ENCODE peak calls at places on chromosomes 12 and 14, in six cellular contexts. B, N, L, X, E and Q are unnamed samples.
A peak's percentile ranks its signal among the peaks of the same experiment; 100 is the strongest.

GRCh38 chr14:104268725-104269436 is 130.5 kb downstream of the KIF26A start:
- DNase-seq in B (no peak), N (no peak), L (no peak), X (no peak), E (no peak), Q (no peak)

GRCh38 chr14:56059054-56059453 is 59.2 kb upstream of the PELI2 start:
- DNase-seq in B (no peak), N (peak; percentile 11), L (peak; percentile 17), X (no peak), E (no peak), Q (no peak)

GRCh38 chr12:94644622-94645021 is 5.7 kb downstream of the TMCC3 start:
- DNase-seq in B (no peak), N (peak; percentile 87), L (no peak), X (peak; percentile 32), E (peak; percentile 89), Q (peak; percentile 67)

GRCh38 chr12:81835783-81836182 is 76.6 kb upstream of the PPFIA2 start:
- DNase-seq in B (no peak), N (no peak), L (no peak), X (no peak), E (no peak), Q (no peak)

GRCh38 chr12:89789862-89790261 is 81.2 kb upstream of the ATP2B1 start:
- DNase-seq in B (no peak), N (peak; percentile 32), L (no peak), X (no peak), E (no peak), Q (no peak)

GRCh38 chr12:71942259-71942658 is 3.6 kb downstream of the TPH2 start:
- DNase-seq in B (no peak), N (no peak), L (no peak), X (no peak), E (no peak), Q (no peak)

GRCh38 chr12:96824074-96824837 is 82.8 kb upstream of the NEDD1 start:
- DNase-seq in B (no peak), N (no peak), L (no peak), X (no peak), E (no peak), Q (no peak)

GRCh38 chr12:126617312-126617711 is 1552.1 kb downstream of the AACS start:
- DNase-seq in B (no peak), N (peak; percentile 9), L (no peak), X (no peak), E (peak; percentile 15), Q (peak; percentile 50)

GRCh38 chr12:26119391-26119981 is 5.4 kb downstream of the BHLHE41 start:
- DNase-seq in B (no peak), N (peak; percentile 84), L (peak; percentile 83), X (no peak), E (peak; percentile 65), Q (peak; percentile 82)

GRCh38 chr12:7136676-7137075 is 6.5 kb downstream of the CLSTN3 start:
- DNase-seq in B (no peak), N (no peak), L (no peak), X (no peak), E (no peak), Q (no peak)

GRCh38 chr12:75936525-75937450 is 94.8 kb downstream of the PHLDA1 start:
- DNase-seq in B (no peak), N (no peak), L (no peak), X (no peak), E (no peak), Q (no peak)

GRCh38 chr14:103898204-103898603 is 30.1 kb upstream of the TDRD9 start:
- DNase-seq in B (no peak), N (no peak), L (no peak), X (no peak), E (no peak), Q (no peak)

GRCh38 chr12:97837401-97837800 is 374.8 kb downstream of the RMST start:
- DNase-seq in B (no peak), N (peak; percentile 24), L (no peak), X (no peak), E (peak; percentile 21), Q (no peak)

GRCh38 chr12:104213952-104214351 is 1.6 kb upstream of the TXNRD1 start:
- DNase-seq in B (no peak), N (peak; percentile 79), L (no peak), X (peak; percentile 93), E (peak; percentile 71), Q (peak; percentile 67)

GRCh38 chr14:28651148-28651547 is 115.4 kb upstream of the FOXG1 start:
- DNase-seq in B (no peak), N (peak; percentile 70), L (no peak), X (no peak), E (peak; percentile 20), Q (no peak)

GRCh38 chr14:104217486-104218360 is 79.3 kb downstream of the KIF26A start:
- DNase-seq in B (no peak), N (no peak), L (peak; percentile 89), X (no peak), E (no peak), Q (no peak)

GRCh38 chr12:120800665-120801064 is 75.0 kb downstream of the ACADS start:
- DNase-seq in B (no peak), N (no peak), L (no peak), X (no peak), E (no peak), Q (peak; percentile 15)

GRCh38 chr12:108112815-108113556 is 16.1 kb upstream of the WSCD2 start:
- DNase-seq in B (no peak), N (no peak), L (no peak), X (no peak), E (no peak), Q (no peak)

GRCh38 chr12:126772171-126772864 is 1494.7 kb upstream of the TMEM132C start:
- DNase-seq in B (no peak), N (peak; percentile 87), L (no peak), X (peak; percentile 91), E (peak; percentile 94), Q (no peak)

GRCh38 chr14:74804219-74804825 is 41.2 kb downstream of the YLPM1 start:
- DNase-seq in B (no peak), N (peak; percentile 81), L (no peak), X (peak; percentile 20), E (peak; percentile 10), Q (peak; percentile 80)

GRCh38 chr12:48828293-48828692 is 10.0 kb downstream of the CACNB3 start:
- DNase-seq in B (no peak), N (no peak), L (no peak), X (no peak), E (no peak), Q (no peak)

GRCh38 chr12:111444314-111444705 is 38.6 kb downstream of the SH2B3 start:
- DNase-seq in B (no peak), N (no peak), L (no peak), X (no peak), E (no peak), Q (no peak)

GRCh38 chr12:53956914-53957536 is 2.3 kb downstream of the HOXC12 start:
- DNase-seq in B (no peak), N (no peak), L (no peak), X (no peak), E (no peak), Q (no peak)

GRCh38 chr12:114555451-114555850 is 128.5 kb downstream of the TBX3 start:
- DNase-seq in B (no peak), N (no peak), L (no peak), X (no peak), E (no peak), Q (no peak)

GRCh38 chr12:102539651-102540553 is 59.5 kb upstream of the IGF1 start:
- DNase-seq in B (no peak), N (peak; percentile 56), L (no peak), X (peak; percentile 69), E (peak; percentile 91), Q (no peak)

GRCh38 chr12:6672143-6672542 is 9.2 kb upstream of the ING4 start:
- DNase-seq in B (no peak), N (no peak), L (no peak), X (no peak), E (no peak), Q (no peak)

GRCh38 chr14:94341654-94342333 is 18.7 kb upstream of the SERPINA6 start:
- DNase-seq in B (no peak), N (no peak), L (no peak), X (no peak), E (peak; percentile 51), Q (no peak)

GRCh38 chr12:45615268-45615667 is 114.2 kb upstream of the ARID2 start:
- DNase-seq in B (no peak), N (peak; percentile 69), L (peak; percentile 96), X (peak; percentile 18), E (peak; percentile 78), Q (peak; percentile 79)

GRCh38 chr12:67358686-67359374 is 89.7 kb downstream of the CAND1 start:
- DNase-seq in B (no peak), N (peak; percentile 96), L (no peak), X (peak; percentile 95), E (peak; percentile 83), Q (no peak)

GRCh38 chr12:114916531-114916930 is 232.6 kb upstream of the TBX3 start:
- DNase-seq in B (no peak), N (no peak), L (no peak), X (peak; percentile 46), E (peak; percentile 68), Q (no peak)

GRCh38 chr14:52703225-52703624 is 3.8 kb upstream of the PSMC6 start:
- DNase-seq in B (no peak), N (peak; percentile 98), L (no peak), X (peak; percentile 90), E (peak; percentile 62), Q (peak; percentile 84)

GRCh38 chr12:131133994-131134393 is 180.3 kb downstream of the ADGRD1 start:
- DNase-seq in B (no peak), N (no peak), L (no peak), X (no peak), E (no peak), Q (no peak)

GRCh38 chr12:10771132-10771733 is 31.2 kb downstream of the TAS2R7 start:
- DNase-seq in B (no peak), N (peak; percentile 69), L (no peak), X (peak; percentile 11), E (peak; percentile 1), Q (peak; percentile 71)

GRCh38 chr12:40953076-40953475 is 235.0 kb upstream of the PDZRN4 start:
- DNase-seq in B (no peak), N (peak; percentile 2), L (no peak), X (no peak), E (no peak), Q (no peak)

GRCh38 chr14:92263681-92264080 is 59.3 kb upstream of the SLC24A4 start:
- DNase-seq in B (no peak), N (no peak), L (no peak), X (no peak), E (no peak), Q (no peak)

GRCh38 chr12:5379737-5380496 is 52.0 kb upstream of the NTF3 start:
- DNase-seq in B (no peak), N (no peak), L (no peak), X (no peak), E (peak; percentile 71), Q (no peak)

GRCh38 chr12:17214910-17215309 is 608.9 kb upstream of the LMO3 start:
- DNase-seq in B (no peak), N (no peak), L (no peak), X (no peak), E (no peak), Q (no peak)